ENCODE peak calls at places on chromosomes 7 and 10, in nine cellular contexts. S, W, Q, O, K, J, B, X and Y are unnamed samples.

GRCh38 chr10:42990016-42990720 is 86.7 kb upstream of the RET start:
- DNase-seq in S (no peak), W (no peak), Q (peak), O (no peak), K (no peak), J (peak), B (no peak), X (peak), Y (no peak)

GRCh38 chr7:156903232-156903909 is 10.4 kb upstream of the LMBR1 start:
- DNase-seq in S (no peak), W (no peak), Q (peak), O (no peak), K (no peak), J (no peak), B (no peak), X (no peak), Y (no peak)

GRCh38 chr7:2362385-2363088 is 7.9 kb downstream of the EIF3B start:
- DNase-seq in S (no peak), W (no peak), Q (no peak), O (no peak), K (no peak), J (no peak), B (no peak), X (no peak), Y (peak)

GRCh38 chr7:86320341-86320740 is 323.4 kb upstream of the GRM3 start:
- DNase-seq in S (no peak), W (no peak), Q (no peak), O (no peak), K (no peak), J (no peak), B (no peak), X (no peak), Y (no peak)

GRCh38 chr10:102814456-102814871 is 22.7 kb downstream of the CYP17A1 start:
- DNase-seq in S (peak), W (peak), Q (no peak), O (no peak), K (peak), J (no peak), B (peak), X (no peak), Y (no peak)

GRCh38 chr10:33365871-33366411 is 31.5 kb upstream of the NRP1 start:
- DNase-seq in S (no peak), W (no peak), Q (no peak), O (peak), K (no peak), J (no peak), B (no peak), X (no peak), Y (no peak)

GRCh38 chr7:150368884-150369739 is 490 bp downstream of the REPIN1 start:
- DNase-seq in S (peak), W (peak), Q (peak), O (no peak), K (no peak), J (peak), B (peak), X (peak), Y (peak)

GRCh38 chr10:79310217-79310865 is 36.9 kb upstream of the PPIF start:
- DNase-seq in S (no peak), W (no peak), Q (no peak), O (no peak), K (no peak), J (no peak), B (peak), X (peak), Y (no peak)

GRCh38 chr10:100998183-100998990 is 1.2 kb upstream of the LZTS2 start:
- DNase-seq in S (peak), W (peak), Q (peak), O (peak), K (peak), J (peak), B (peak), X (peak), Y (peak)

GRCh38 chr7:47551550-47552121 is 30.3 kb downstream of the TNS3 start:
- DNase-seq in S (peak), W (no peak), Q (no peak), O (no peak), K (no peak), J (peak), B (no peak), X (peak), Y (no peak)

GRCh38 chr7:76173566-76174205 is 28.0 kb upstream of the SRRM3 start:
- DNase-seq in S (no peak), W (no peak), Q (no peak), O (no peak), K (no peak), J (no peak), B (no peak), X (peak), Y (no peak)

GRCh38 chr7:92717982-92718716 is 118.2 kb downstream of the CDK6 start:
- DNase-seq in S (peak), W (peak), Q (peak), O (no peak), K (peak), J (peak), B (peak), X (peak), Y (peak)

GRCh38 chr7:129482781-129483180 is 19.6 kb upstream of the SMKR1 start:
- DNase-seq in S (no peak), W (no peak), Q (no peak), O (no peak), K (no peak), J (no peak), B (no peak), X (no peak), Y (no peak)

GRCh38 chr10:12531305-12531738 is 182.0 kb downstream of the CAMK1D start:
- DNase-seq in S (peak), W (no peak), Q (no peak), O (no peak), K (no peak), J (no peak), B (no peak), X (no peak), Y (no peak)

GRCh38 chr10:42987575-42987974 is 89.3 kb upstream of the RET start:
- DNase-seq in S (peak), W (no peak), Q (no peak), O (no peak), K (no peak), J (no peak), B (peak), X (no peak), Y (no peak)

GRCh38 chr7:30263090-30263710 is 21.2 kb upstream of the ZNRF2 start:
- DNase-seq in S (no peak), W (no peak), Q (no peak), O (no peak), K (no peak), J (no peak), B (no peak), X (no peak), Y (no peak)

GRCh38 chr10:95831515-95831914 is 75.6 kb downstream of the ENTPD1 start:
- DNase-seq in S (no peak), W (no peak), Q (no peak), O (no peak), K (no peak), J (no peak), B (no peak), X (no peak), Y (no peak)

GRCh38 chr7:27181176-27181520 is 3.9 kb downstream of the HOXA11 start:
- DNase-seq in S (no peak), W (no peak), Q (no peak), O (no peak), K (no peak), J (peak), B (peak), X (peak), Y (no peak)

GRCh38 chr7:14073988-14074387 is 84.5 kb upstream of the ETV1 start:
- DNase-seq in S (no peak), W (no peak), Q (no peak), O (no peak), K (no peak), J (no peak), B (no peak), X (no peak), Y (no peak)

GRCh38 chr7:155862516-155863257 is 50.4 kb upstream of the SHH start:
- DNase-seq in S (no peak), W (no peak), Q (no peak), O (no peak), K (no peak), J (no peak), B (no peak), X (no peak), Y (no peak)
- TF ChIP-seq CTCF in S (no peak), W (no peak), Q (no peak), O (peak), K (no peak), J (no peak), B (no peak), X (no peak), Y (no peak)

GRCh38 chr7:38716397-38716796 is 85.2 kb upstream of the AMPH start:
- DNase-seq in S (no peak), W (no peak), Q (no peak), O (no peak), K (no peak), J (no peak), B (no peak), X (no peak), Y (no peak)
- TF ChIP-seq CTCF in S (no peak), W (no peak), Q (no peak), O (no peak), K (no peak), J (no peak), B (no peak), X (no peak), Y (no peak)

GRCh38 chr7:77348371-77348813 is 67.8 kb downstream of the GSAP start:
- DNase-seq in S (no peak), W (no peak), Q (no peak), O (no peak), K (no peak), J (no peak), B (no peak), X (no peak), Y (no peak)
- TF ChIP-seq CTCF in S (no peak), W (no peak), Q (no peak), O (no peak), K (no peak), J (no peak), B (no peak), X (no peak), Y (no peak)

GRCh38 chr7:138726288-138726687 is 25.1 kb upstream of the SVOPL start:
- DNase-seq in S (no peak), W (no peak), Q (no peak), O (no peak), K (no peak), J (no peak), B (no peak), X (no peak), Y (no peak)
- TF ChIP-seq CTCF in S (no peak), W (no peak), Q (no peak), O (no peak), K (no peak), J (no peak), B (no peak), X (no peak), Y (no peak)

GRCh38 chr7:35465791-35466336 is 212.0 kb upstream of the TBX20 start:
- DNase-seq in S (peak), W (no peak), Q (no peak), O (no peak), K (no peak), J (no peak), B (peak), X (no peak), Y (no peak)

GRCh38 chr7:35463751-35464150 is 209.9 kb upstream of the TBX20 start:
- DNase-seq in S (no peak), W (no peak), Q (no peak), O (no peak), K (no peak), J (no peak), B (no peak), X (no peak), Y (no peak)

GRCh38 chr7:35468606-35469005 is 214.7 kb upstream of the TBX20 start:
- DNase-seq in S (no peak), W (no peak), Q (no peak), O (no peak), K (no peak), J (no peak), B (no peak), X (no peak), Y (no peak)

GRCh38 chr7:35463176-35463575 is 209.3 kb upstream of the TBX20 start:
- DNase-seq in S (no peak), W (no peak), Q (no peak), O (no peak), K (no peak), J (no peak), B (no peak), X (no peak), Y (no peak)

GRCh38 chr7:35467456-35467978 is 213.6 kb upstream of the TBX20 start:
- DNase-seq in S (no peak), W (no peak), Q (no peak), O (no peak), K (no peak), J (no peak), B (no peak), X (no peak), Y (no peak)
- TF ChIP-seq CTCF in S (no peak), W (no peak), Q (no peak), O (no peak), K (no peak), J (no peak), B (no peak), X (no peak), Y (no peak)

DNA sequence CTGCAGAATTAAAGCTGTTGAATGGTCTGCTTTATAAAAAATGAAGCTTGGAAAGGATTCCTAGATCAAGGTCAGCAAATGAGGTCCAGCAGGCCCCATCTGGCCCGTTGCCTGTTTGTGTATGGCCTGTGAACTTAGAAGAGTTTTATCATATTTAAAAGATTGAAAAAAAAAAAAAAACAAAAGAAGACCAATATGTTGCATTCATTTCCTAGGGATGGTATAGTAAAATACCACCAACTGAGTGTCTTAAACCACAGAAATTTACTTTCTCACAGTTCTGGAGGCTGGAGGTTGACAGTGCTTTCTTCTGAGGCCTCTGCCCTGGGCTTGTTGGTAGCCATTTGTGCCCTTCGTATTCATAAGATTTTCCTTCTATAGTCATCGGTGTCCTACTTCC is 109.2 kb downstream of the PPP1R3A start:
- DNase-seq in S (no peak), W (no peak), Q (no peak), O (no peak), K (no peak), J (no peak), B (no peak), X (no peak), Y (no peak)
- TF ChIP-seq CTCF in S (no peak), W (no peak), Q (no peak), O (no peak), K (no peak), J (no peak), B (no peak), X (no peak), Y (no peak)

GRCh38 chr7:134954197-134955082 is 31.9 kb upstream of the AGBL3 start:
- DNase-seq in S (no peak), W (no peak), Q (no peak), O (peak), K (no peak), J (no peak), B (no peak), X (no peak), Y (no peak)
- TF ChIP-seq CTCF in S (peak), W (peak), Q (peak), O (peak), K (no peak), J (peak), B (peak), X (peak), Y (peak)